ENCODE peak calls at places on chromosomes 11 and 22, in seven cellular contexts. A, H, B, J, E, C and G are unnamed samples.

GRCh38 chr22:47367993-47368945 is 605.8 kb downstream of the TBC1D22A start:
- DNase-seq in A (no peak), H (no peak), B (no peak), J (no peak), E (no peak), C (no peak), G (no peak)

GRCh38 chr11:67629386-67630229 is at the start of gene NUDT8:
- DNase-seq in A (peak), H (peak), B (peak), J (peak), E (peak), C (peak), G (peak)

GRCh38 chr11:46295312-46295995 is 18.0 kb downstream of the CREB3L1 start:
- DNase-seq in A (no peak), H (peak), B (peak), J (peak), E (no peak), C (peak), G (peak)

GRCh38 chr11:27468209-27468608 is 4.4 kb downstream of the LGR4 start:
- DNase-seq in A (no peak), H (no peak), B (peak), J (no peak), E (no peak), C (peak), G (peak)

GRCh38 chr11:117328414-117329010 is 858 bp downstream of the CEP164 start:
- DNase-seq in A (no peak), H (no peak), B (peak), J (peak), E (peak), C (peak), G (peak)

GRCh38 chr22:45548991-45549736 is 46.5 kb downstream of the FBLN1 start:
- DNase-seq in A (peak), H (peak), B (peak), J (no peak), E (no peak), C (peak), G (peak)

GRCh38 chr11:130582176-130582575 is 133.7 kb downstream of the ADAMTS15 start:
- DNase-seq in A (no peak), H (no peak), B (no peak), J (no peak), E (no peak), C (no peak), G (no peak)

GRCh38 chr11:29183301-29183700 is 833.5 kb downstream of the KCNA4 start:
- DNase-seq in A (no peak), H (no peak), B (no peak), J (no peak), E (no peak), C (no peak), G (no peak)

GRCh38 chr22:19708323-19709011 is 5.8 kb upstream of the SEPTIN5 start:
- DNase-seq in A (no peak), H (peak), B (no peak), J (no peak), E (no peak), C (no peak), G (no peak)

GRCh38 chr11:119338318-119338890 is 2.3 kb downstream of the C1QTNF5 start:
- DNase-seq in A (peak), H (peak), B (peak), J (peak), E (peak), C (peak), G (peak)

GRCh38 chr11:116852261-116853125 is 15.1 kb upstream of the APOA1 start:
- DNase-seq in A (no peak), H (no peak), B (peak), J (no peak), E (no peak), C (no peak), G (peak)

GRCh38 chr11:37525336-37525735 is 927.3 kb upstream of the RAG2 start:
- DNase-seq in A (no peak), H (no peak), B (peak), J (no peak), E (no peak), C (no peak), G (no peak)

GRCh38 chr22:25645266-25645665 is 80.8 kb downstream of the GRK3 start:
- DNase-seq in A (no peak), H (no peak), B (peak), J (no peak), E (no peak), C (no peak), G (peak)

GRCh38 chr11:108768370-108768769 is 103.5 kb downstream of the DDX10 start:
- DNase-seq in A (no peak), H (no peak), B (peak), J (no peak), E (no peak), C (no peak), G (no peak)

GRCh38 chr11:111069076-111069475 is 176.4 kb upstream of the POU2AF2 start:
- DNase-seq in A (peak), H (no peak), B (peak), J (no peak), E (no peak), C (no peak), G (peak)

GRCh38 chr11:102226702-102227101 is 90.6 kb upstream of the BIRC3 start:
- DNase-seq in A (no peak), H (no peak), B (peak), J (no peak), E (no peak), C (no peak), G (peak)

GRCh38 chr11:92286718-92287117 is 62.1 kb downstream of the FAT3 start:
- DNase-seq in A (no peak), H (no peak), B (no peak), J (no peak), E (no peak), C (no peak), G (no peak)

GRCh38 chr11:86502137-86502536 is 127.5 kb downstream of the CCDC81 start:
- DNase-seq in A (no peak), H (no peak), B (no peak), J (no peak), E (no peak), C (no peak), G (no peak)

GRCh38 chr11:26474401-26474800 is 97.7 kb downstream of the MUC15 start:
- DNase-seq in A (no peak), H (no peak), B (no peak), J (no peak), E (no peak), C (no peak), G (no peak)

GRCh38 chr11:28105869-28106268 is 2.1 kb downstream of the KIF18A start:
- DNase-seq in A (no peak), H (no peak), B (no peak), J (no peak), E (no peak), C (no peak), G (no peak)

GRCh38 chr11:64539711-64540420 is 51.2 kb upstream of the SLC22A12 start:
- DNase-seq in A (no peak), H (no peak), B (no peak), J (no peak), E (no peak), C (no peak), G (no peak)

GRCh38 chr22:37549704-37550059 is 10.6 kb upstream of the CDC42EP1 start:
- DNase-seq in A (no peak), H (no peak), B (peak), J (no peak), E (peak), C (peak), G (peak)
- TF ChIP-seq CTCF in A (no peak), H (no peak), B (peak), J (no peak), E (no peak), C (peak), G (peak)

GRCh38 chr22:33126881-33127280 is 68.7 kb upstream of the SYN3 start:
- DNase-seq in A (no peak), H (no peak), B (peak), J (no peak), E (no peak), C (no peak), G (no peak)
- TF ChIP-seq CTCF in A (no peak), H (no peak), B (no peak), J (no peak), E (no peak), C (no peak), G (no peak)

GRCh38 chr11:41659990-41660389 is 200.5 kb upstream of the LRRC4C start:
- DNase-seq in A (no peak), H (no peak), B (peak), J (no peak), E (peak), C (peak), G (no peak)

GRCh38 chr11:41665633-41666032 is 206.2 kb upstream of the LRRC4C start:
- DNase-seq in A (no peak), H (no peak), B (no peak), J (no peak), E (no peak), C (no peak), G (no peak)

GRCh38 chr11:41660585-41660984 is 201.1 kb upstream of the LRRC4C start:
- DNase-seq in A (no peak), H (no peak), B (no peak), J (no peak), E (no peak), C (no peak), G (no peak)
- TF ChIP-seq CTCF in A (peak), H (no peak), B (peak), J (peak), E (no peak), C (no peak), G (no peak)

DNA sequence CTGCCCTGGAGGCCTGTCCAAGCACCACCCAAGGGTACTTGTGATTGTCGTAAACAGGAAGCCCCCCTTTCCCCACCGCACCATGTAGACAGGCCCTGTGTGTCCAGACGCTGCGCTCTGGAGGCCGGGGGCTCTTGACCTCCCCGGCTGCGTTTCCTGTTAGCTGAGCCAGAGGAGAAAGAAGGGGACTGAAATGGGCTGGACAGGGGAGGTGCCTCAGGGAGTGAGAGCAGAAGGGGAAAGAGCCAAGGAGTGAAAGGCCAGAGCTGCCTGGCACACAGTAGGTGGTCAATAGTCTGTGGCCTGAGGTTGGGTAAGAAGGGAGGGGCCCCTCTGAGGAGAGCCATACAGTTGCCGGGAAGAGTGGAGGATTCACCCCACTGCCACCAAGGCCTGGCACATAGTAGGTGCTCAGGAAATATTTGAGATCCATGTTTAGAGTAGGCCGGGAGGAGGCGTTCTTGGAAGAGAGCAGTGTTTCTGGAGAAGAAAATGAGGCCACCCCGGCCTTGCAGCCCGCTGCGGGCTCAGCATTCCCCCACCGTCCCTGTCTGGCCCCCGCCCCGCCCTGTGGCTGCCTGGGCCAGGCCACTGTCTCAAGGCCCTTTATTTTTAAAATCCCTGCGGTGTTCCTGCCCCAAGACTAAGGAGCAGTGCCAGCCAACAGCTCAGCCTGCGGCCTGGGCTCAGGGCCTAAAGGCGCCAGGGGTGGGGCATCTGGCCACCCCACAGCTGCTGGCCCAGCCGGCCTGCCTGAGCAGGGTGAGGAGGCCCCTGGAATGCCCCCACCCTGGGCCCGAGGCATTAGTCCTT is 13.6 kb upstream of the CDC42EP1 start:
- DNase-seq in A (no peak), H (peak), B (peak), J (no peak), E (peak), C (peak), G (peak)
- TF ChIP-seq CTCF in A (no peak), H (no peak), B (peak), J (no peak), E (no peak), C (peak), G (no peak)